ENCODE peak calls at places on chromosomes 6 and 20, in eight cellular contexts. Z is endodermal cell; V is ascending aorta; A is CD4-positive, alpha-beta memory T cell; E is tibial artery; L is tibial nerve; S is A549; M is neuronal stem cell. W is an unnamed sample.

GRCh38 chr6:41966214-41966920 is 24.8 kb upstream of the CCND3 start:
- DNase-seq in Z (no peak), V (no peak), A (no peak), E (no peak), L (no peak), S (no peak), M (no peak), W (no peak)

GRCh38 chr6:94300424-94301144 is 881.2 kb upstream of the EPHA7 start:
- DNase-seq in Z (no peak), V (no peak), A (no peak), E (no peak), L (no peak), S (no peak), M (no peak), W (peak; percentile 82)

GRCh38 chr6:12162203-12162602 is 128.0 kb upstream of the EDN1 start:
- DNase-seq in Z (no peak), V (no peak), A (no peak), E (no peak), L (no peak), S (no peak), M (no peak), W (no peak)

GRCh38 chr20:24131281-24131680 is 142.7 kb upstream of the GGTLC1 start:
- DNase-seq in Z (no peak), V (no peak), A (no peak), E (no peak), L (no peak), S (no peak), M (no peak), W (no peak)

GRCh38 chr6:40543776-40544175 is 43.4 kb downstream of the LRFN2 start:
- DNase-seq in Z (no peak), V (no peak), A (no peak), E (no peak), L (no peak), S (no peak), M (no peak), W (no peak)

GRCh38 chr6:424741-425417 is 33.3 kb downstream of the IRF4 start:
- DNase-seq in Z (no peak), V (no peak), A (no peak), E (no peak), L (no peak), S (no peak), M (no peak), W (no peak)

GRCh38 chr6:36897629-36898028 is 11.9 kb downstream of the C6orf89 start:
- DNase-seq in Z (peak; percentile 69), V (no peak), A (peak; percentile 27), E (no peak), L (peak; percentile 41), S (no peak), M (no peak), W (no peak)

GRCh38 chr20:19975436-19975799 is 41.7 kb upstream of the NAA20 start:
- DNase-seq in Z (no peak), V (no peak), A (no peak), E (no peak), L (no peak), S (peak; percentile 59), M (no peak), W (no peak)

GRCh38 chr6:110250838-110251237 is 70.6 kb downstream of the CDC40 start:
- DNase-seq in Z (peak; percentile 65), V (no peak), A (no peak), E (no peak), L (no peak), S (no peak), M (no peak), W (no peak)

GRCh38 chr6:49744259-49744658 is at the start of gene CRISP3:
- DNase-seq in Z (no peak), V (no peak), A (no peak), E (no peak), L (no peak), S (no peak), M (no peak), W (no peak)

GRCh38 chr20:38833154-38833856 is 27.8 kb downstream of the PPP1R16B start:
- DNase-seq in Z (no peak), V (no peak), A (peak; percentile 50), E (no peak), L (no peak), S (no peak), M (no peak), W (no peak)

GRCh38 chr20:34954905-34955231 is 738 bp downstream of the GSS start:
- DNase-seq in Z (peak; percentile 67), V (no peak), A (no peak), E (no peak), L (no peak), S (no peak), M (no peak), W (no peak)

GRCh38 chr6:32177182-32177787 is 920 bp upstream of the RNF5 start:
- DNase-seq in Z (peak; percentile 82), V (no peak), A (no peak), E (no peak), L (no peak), S (no peak), M (no peak), W (no peak)

GRCh38 chr6:93721386-93722048 is 302.2 kb upstream of the EPHA7 start:
- DNase-seq in Z (peak; percentile 80), V (no peak), A (no peak), E (no peak), L (no peak), S (no peak), M (peak; percentile 45), W (no peak)

GRCh38 chr20:11172881-11173280 is 499.1 kb upstream of the JAG1 start:
- DNase-seq in Z (no peak), V (no peak), A (no peak), E (no peak), L (no peak), S (no peak), M (no peak), W (no peak)

DNA sequence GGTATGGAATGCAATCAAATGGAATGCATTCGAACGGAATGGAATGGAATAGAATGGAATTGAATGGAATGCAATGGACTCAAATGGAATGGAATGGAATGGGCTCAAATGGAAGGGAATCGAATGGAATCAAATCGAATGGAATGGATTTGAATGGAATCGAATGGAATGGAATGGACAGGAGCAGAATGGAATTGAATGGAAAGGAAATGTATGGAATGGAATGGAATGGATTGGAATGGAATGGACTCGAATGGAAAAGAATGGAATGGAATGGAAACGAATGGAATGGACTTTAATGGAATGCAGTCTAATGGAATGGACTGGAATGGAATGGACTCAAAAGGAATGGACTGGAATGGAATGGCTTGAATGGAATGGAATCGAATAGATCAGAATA is 18.3 kb upstream of the DEFB115 start:
- DNase-seq in Z (no peak), V (no peak), A (no peak), E (no peak), L (no peak), S (no peak), M (no peak), W (no peak)
- H3K9me3 ChIP-seq in Z (peaks cover 100% of the 10 kb centered on the region), V (no peaks in the 10 kb centered on the region), A (peaks cover 4% of the 10 kb centered on the region), E (peaks cover 65% of the 10 kb centered on the region), L (peaks cover 4% of the 10 kb centered on the region), S (peaks cover 5% of the 10 kb centered on the region), M (peaks cover 34% of the 10 kb centered on the region), W (peaks cover 7% of the 10 kb centered on the region)

GRCh38 chr6:6007311-6008113 is 787 bp upstream of the NRN1 start:
- DNase-seq in Z (peak; percentile 89), V (no peak), A (no peak), E (peak; percentile 73), L (no peak), S (no peak), M (no peak), W (peak; percentile 57)

GRCh38 chr6:6008114-6008647 is 1.5 kb upstream of the NRN1 start:
- DNase-seq in Z (no peak), V (no peak), A (no peak), E (no peak), L (no peak), S (no peak), M (no peak), W (no peak)

GRCh38 chr6:6005467-6006427 is 978 bp downstream of the NRN1 start:
- DNase-seq in Z (peak; percentile 52), V (no peak), A (no peak), E (no peak), L (no peak), S (no peak), M (no peak), W (no peak)

GRCh38 chr6:6008648-6009421 is 2.1 kb upstream of the NRN1 start:
- DNase-seq in Z (peak; percentile 93), V (no peak), A (no peak), E (peak; percentile 93), L (peak; percentile 75), S (peak; percentile 68), M (peak; percentile 86), W (peak; percentile 64)

GRCh38 chr6:6006428-6007310 is at the start of gene NRN1:
- DNase-seq in Z (peak; percentile 70), V (no peak), A (no peak), E (no peak), L (no peak), S (no peak), M (no peak), W (no peak)
- H3K27ac ChIP-seq in Z (no peak within 1 kb of the TSS), V (no peak within 1 kb of the TSS), A (no peak within 1 kb of the TSS), E (peak within 1 kb of the TSS; percentile 90), L (peak within 1 kb of the TSS; percentile 94), S (no peak within 1 kb of the TSS), M (peak within 1 kb of the TSS; percentile 9), W (peak within 1 kb of the TSS; percentile 37)

GRCh38 chr20:62401331-62401779 is 5.7 kb downstream of the CABLES2 start:
- DNase-seq in Z (peak; percentile 93), V (no peak), A (no peak), E (no peak), L (no peak), S (peak; percentile 35), M (no peak), W (no peak)

GRCh38 chr20:62400541-62400940 is 6.5 kb downstream of the CABLES2 start:
- DNase-seq in Z (no peak), V (no peak), A (no peak), E (no peak), L (no peak), S (no peak), M (no peak), W (no peak)

GRCh38 chr20:62402456-62402855 is 4.6 kb downstream of the CABLES2 start:
- DNase-seq in Z (no peak), V (no peak), A (no peak), E (no peak), L (no peak), S (no peak), M (no peak), W (no peak)

GRCh38 chr20:62398120-62398821 is 8.8 kb downstream of the CABLES2 start:
- DNase-seq in Z (no peak), V (no peak), A (no peak), E (no peak), L (no peak), S (no peak), M (no peak), W (no peak)

GRCh38 chr20:62400021-62400420 is 7.1 kb downstream of the CABLES2 start:
- DNase-seq in Z (no peak), V (no peak), A (no peak), E (no peak), L (no peak), S (no peak), M (no peak), W (no peak)
- H3K4me1 ChIP-seq in Z (no peaks in the 10 kb centered on the region), V (no peaks in the 10 kb centered on the region), A (no peaks in the 10 kb centered on the region), E (peaks cover 2% of the 10 kb centered on the region), L (no peaks in the 10 kb centered on the region), S (no peaks in the 10 kb centered on the region), M (peaks cover 2% of the 10 kb centered on the region), W (no peaks in the 10 kb centered on the region)

DNA sequence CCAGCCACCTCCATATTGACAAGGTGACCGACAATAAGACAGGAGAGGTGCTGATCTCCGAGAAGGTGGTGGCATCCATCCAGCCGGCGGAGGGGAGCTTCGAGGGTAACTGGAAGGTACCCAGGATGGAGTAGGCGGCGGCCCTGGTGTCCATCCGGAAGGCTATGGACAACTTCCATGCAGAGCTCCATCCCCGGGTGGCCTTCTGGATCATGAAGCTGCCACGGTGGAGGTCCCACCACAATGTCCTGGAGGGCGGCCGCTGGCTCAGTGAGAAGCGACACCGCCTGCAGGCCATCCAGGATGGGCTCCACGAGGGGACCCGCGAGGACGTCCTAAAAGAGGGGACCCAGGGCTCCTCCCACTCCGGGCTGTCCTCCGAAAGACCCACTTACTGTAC is 17.0 kb downstream of the DEFB115 start:
- DNase-seq in Z (no peak), V (no peak), A (no peak), E (no peak), L (no peak), S (no peak), M (no peak), W (no peak)
- H3K9me3 ChIP-seq in Z (peaks cover 73% of the 10 kb centered on the region), V (no peaks in the 10 kb centered on the region), A (no peaks in the 10 kb centered on the region), E (peaks cover 39% of the 10 kb centered on the region), L (no peaks in the 10 kb centered on the region), S (no peaks in the 10 kb centered on the region), M (peaks cover 43% of the 10 kb centered on the region), W (no peaks in the 10 kb centered on the region)

W was measured in right cardiac atrium.